ENCODE peak calls at places on chromosomes 16 and 17, in nine cellular contexts. D is lower lobe of right lung, E is astrocyte of the spinal cord, X is tibial nerve, W is tibial artery, Z is IMR-90, R is NB4, M is stomach, O is psoas muscle. C is an unnamed sample.

GRCh38 chr17:79933863-79934652 is 94.8 kb upstream of the CBX4 start:
- DNase-seq in D (peak), E (no peak), X (no peak), W (peak), Z (peak), R (peak), M (peak), O (peak), C (no peak)

GRCh38 chr16:57446530-57447141 is 549 bp downstream of the CIAPIN1 start:
- DNase-seq in D (no peak), E (peak), X (no peak), W (peak), Z (peak), R (peak), M (peak), O (peak), C (peak)

GRCh38 chr17:72946126-72946525 is 146.4 kb downstream of the SLC39A11 start:
- DNase-seq in D (no peak), E (no peak), X (no peak), W (no peak), Z (no peak), R (no peak), M (no peak), O (no peak), C (no peak)

GRCh38 chr16:17972460-17972943 is 364.0 kb downstream of the NPIPA8 start:
- DNase-seq in D (no peak), E (no peak), X (no peak), W (peak), Z (no peak), R (no peak), M (no peak), O (peak), C (peak)

GRCh38 chr16:22322741-22323140 is 25.5 kb downstream of the POLR3E start:
- DNase-seq in D (no peak), E (no peak), X (no peak), W (no peak), Z (no peak), R (no peak), M (no peak), O (no peak), C (no peak)

GRCh38 chr17:20852541-20853370 is 190.1 kb downstream of the USP22 start:
- DNase-seq in D (no peak), E (peak), X (no peak), W (peak), Z (no peak), R (peak), M (no peak), O (peak), C (no peak)

GRCh38 chr16:22787456-22788189 is 26.3 kb upstream of the HS3ST2 start:
- DNase-seq in D (no peak), E (peak), X (no peak), W (no peak), Z (peak), R (peak), M (no peak), O (no peak), C (peak)

GRCh38 chr17:55731586-55732250 is 9.1 kb upstream of the TMEM100 start:
- DNase-seq in D (no peak), E (peak), X (peak), W (peak), Z (peak), R (no peak), M (no peak), O (peak), C (peak)

GRCh38 chr16:48295493-48296281 is 48.3 kb upstream of the ABCC11 start:
- DNase-seq in D (no peak), E (no peak), X (no peak), W (no peak), Z (no peak), R (no peak), M (no peak), O (no peak), C (no peak)

GRCh38 chr16:47150067-47150466 is 6.3 kb upstream of the NETO2 start:
- DNase-seq in D (no peak), E (no peak), X (no peak), W (no peak), Z (no peak), R (no peak), M (no peak), O (no peak), C (no peak)

GRCh38 chr16:12113581-12114375 is 137.2 kb downstream of the SNX29 start:
- DNase-seq in D (no peak), E (no peak), X (no peak), W (no peak), Z (no peak), R (no peak), M (no peak), O (no peak), C (peak)

GRCh38 chr17:3963214-3964201 is 729 bp downstream of the ATP2A3 start:
- DNase-seq in D (peak), E (no peak), X (no peak), W (no peak), Z (no peak), R (peak), M (peak), O (no peak), C (no peak)

GRCh38 chr17:42676424-42677011 is at the start of gene PLEKHH3:
- DNase-seq in D (no peak), E (no peak), X (no peak), W (no peak), Z (no peak), R (peak), M (no peak), O (no peak), C (no peak)

GRCh38 chr16:21116148-21116693 is 34.4 kb downstream of the DNAH3 start:
- DNase-seq in D (no peak), E (peak), X (no peak), W (no peak), Z (no peak), R (peak), M (no peak), O (no peak), C (peak)

GRCh38 chr16:35391328-35391727 is 1931.9 kb downstream of the TP53TG3F start:
- DNase-seq in D (no peak), E (peak), X (no peak), W (no peak), Z (peak), R (peak), M (no peak), O (peak), C (peak)

GRCh38 chr16:11053916-11054460 is 109.6 kb downstream of the CLEC16A start:
- DNase-seq in D (no peak), E (no peak), X (no peak), W (no peak), Z (no peak), R (no peak), M (no peak), O (no peak), C (no peak)

GRCh38 chr16:23945243-23945642 is 109.5 kb downstream of the PRKCB start:
- DNase-seq in D (no peak), E (no peak), X (no peak), W (no peak), Z (no peak), R (no peak), M (no peak), O (no peak), C (no peak)
- H3K4me3 ChIP-seq in D (no peak), E (no peak), X (no peak), W (no peak), Z (no peak), R (no peak), M (no peak), O (no peak), C (no peak)

DNA sequence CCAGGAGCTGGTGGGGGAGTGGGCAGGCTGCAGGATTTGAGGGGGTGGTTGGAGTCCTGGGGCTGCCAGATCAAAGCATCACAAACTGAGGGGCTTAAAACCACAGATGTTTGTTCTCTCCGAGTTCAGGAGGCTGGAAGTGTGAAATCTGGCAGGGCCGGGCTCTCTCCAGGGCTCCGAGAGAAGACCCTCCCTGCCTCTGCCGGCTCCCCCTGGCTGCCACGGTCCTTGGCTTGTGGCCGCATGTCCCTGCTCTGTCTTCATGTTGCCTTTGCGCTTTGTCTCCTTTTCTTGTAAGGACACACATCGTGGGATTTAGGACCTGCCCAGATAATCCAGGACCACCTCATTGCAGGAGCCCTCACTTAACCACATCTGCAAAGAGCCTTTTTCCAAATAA is 139.8 kb upstream of the GSE1 start:
- DNase-seq in D (no peak), E (no peak), X (no peak), W (no peak), Z (no peak), R (no peak), M (no peak), O (no peak), C (no peak)
- TF ChIP-seq CTCF in D (no peak), E (no peak), X (no peak), W (no peak), Z (no peak), R (no peak), M (no peak), O (no peak), C (no peak)

DNA sequence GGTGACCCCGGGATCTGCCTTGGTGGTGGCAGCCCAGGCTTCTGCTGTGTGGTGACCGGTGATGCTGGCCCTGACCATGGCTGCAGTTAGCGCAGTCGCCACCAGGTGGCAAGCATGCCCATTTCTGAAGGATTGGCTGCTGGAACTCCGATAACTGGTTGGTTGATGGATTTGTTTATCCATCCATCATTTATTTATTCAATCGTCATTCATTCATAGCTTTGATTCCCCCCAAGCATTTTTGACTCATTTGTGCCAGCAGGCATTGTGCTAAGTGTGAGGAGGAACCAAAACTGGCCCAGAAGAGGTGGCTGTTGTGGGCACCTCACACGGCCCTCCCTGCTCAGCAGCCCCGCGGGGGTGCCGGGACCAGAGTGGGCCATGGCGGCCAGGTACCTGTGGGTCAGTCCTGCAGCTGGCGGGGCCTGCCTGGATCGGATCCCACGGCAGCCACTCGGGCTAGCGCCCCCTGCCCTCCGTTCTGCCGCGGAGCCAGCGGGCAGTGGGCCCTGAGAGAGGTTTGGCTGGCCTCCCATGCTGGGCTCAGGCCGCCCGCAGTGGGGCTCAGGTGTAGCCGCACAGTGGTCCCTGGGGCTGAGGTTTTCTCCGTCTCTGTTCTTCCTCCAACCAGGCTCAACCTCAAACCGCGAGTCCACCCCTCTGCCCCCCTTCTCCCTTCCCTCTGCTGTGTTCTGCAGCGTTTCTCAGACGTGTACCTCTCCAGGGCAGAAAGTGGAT is 28.8 kb upstream of the ITGA3 start:
- DNase-seq in D (peak), E (peak), X (peak), W (peak), Z (peak), R (peak), M (peak), O (peak), C (peak)
- H3K4me3 ChIP-seq in D (peak), E (peak), X (no peak), W (peak), Z (peak), R (no peak), M (peak), O (peak), C (peak)

GRCh38 chr17:1647802-1648581 is 1.7 kb downstream of the RILP start:
- DNase-seq in D (peak), E (no peak), X (no peak), W (peak), Z (no peak), R (no peak), M (peak), O (peak), C (peak)
- TF ChIP-seq CTCF in D (no peak), E (no peak), X (no peak), W (no peak), Z (no peak), R (no peak), M (no peak), O (no peak), C (peak)

DNA sequence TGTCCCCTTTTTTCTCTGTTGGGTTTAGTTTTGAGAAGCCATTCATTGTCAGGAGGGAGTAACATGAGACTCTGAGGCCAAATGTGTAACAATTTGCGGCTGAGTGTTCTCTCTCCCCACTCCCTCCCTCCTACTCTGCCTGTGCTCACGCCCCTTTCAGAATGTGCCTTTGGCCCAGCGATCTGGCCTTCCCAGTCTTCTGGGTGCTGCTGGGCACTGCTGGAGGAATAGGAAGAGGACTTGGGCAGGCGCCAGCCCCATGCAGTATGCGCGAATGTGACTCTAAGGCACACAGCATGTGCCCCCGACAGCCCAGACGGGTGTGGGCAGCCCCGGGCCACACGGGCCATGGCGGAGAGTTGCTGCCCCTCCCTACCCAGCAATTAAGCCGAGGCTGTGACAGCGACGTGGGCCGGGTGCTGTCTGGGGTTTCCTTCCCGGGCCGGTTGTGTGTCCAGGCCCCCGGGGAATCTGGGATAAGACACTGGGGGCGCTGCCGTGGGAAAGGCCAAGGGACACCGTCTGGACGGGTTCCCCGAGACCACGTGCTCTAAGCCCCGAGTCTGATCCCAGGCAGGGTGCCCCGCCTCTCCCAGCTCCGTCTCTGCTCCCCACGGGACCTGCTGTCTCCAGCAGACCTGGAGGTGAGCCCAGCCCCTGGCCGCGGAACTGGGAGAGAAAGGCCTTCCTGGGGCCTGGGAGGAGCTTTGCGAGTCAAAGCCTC is 92.4 kb downstream of the IRX3 start:
- DNase-seq in D (peak), E (peak), X (peak), W (peak), Z (no peak), R (peak), M (peak), O (peak), C (peak)
- H3K4me3 ChIP-seq in D (peak), E (no peak), X (no peak), W (peak), Z (no peak), R (peak), M (peak), O (peak), C (peak)

DNA sequence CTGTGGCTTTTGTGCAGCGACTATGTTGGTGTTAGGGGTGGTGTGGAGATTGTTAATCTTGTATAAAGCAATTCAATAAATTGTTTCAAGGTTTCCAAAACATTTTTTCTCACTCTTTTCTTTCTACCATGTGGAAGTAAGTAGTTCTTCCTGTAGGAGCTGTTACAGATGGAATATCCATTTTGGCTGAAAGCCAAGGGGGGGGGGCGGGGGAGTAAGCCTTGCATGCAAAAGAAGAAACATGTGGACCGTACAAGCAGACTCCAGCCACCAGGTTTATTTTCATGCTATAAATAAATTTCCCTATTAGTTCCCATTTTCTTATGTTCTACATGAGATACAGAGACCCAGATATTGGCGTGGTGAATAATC is 35.0 kb downstream of the UBN1 start:
- DNase-seq in D (no peak), E (peak), X (no peak), W (no peak), Z (peak), R (no peak), M (no peak), O (no peak), C (peak)
- TF ChIP-seq CTCF in D (no peak), E (no peak), X (no peak), W (no peak), Z (no peak), R (no peak), M (no peak), O (no peak), C (no peak)

GRCh38 chr17:5023588-5024147 is 11.6 kb downstream of the SLC52A1 start:
- DNase-seq in D (no peak), E (no peak), X (no peak), W (no peak), Z (no peak), R (no peak), M (no peak), O (no peak), C (no peak)
- H3K4me3 ChIP-seq in D (no peak), E (no peak), X (no peak), W (no peak), Z (no peak), R (no peak), M (no peak), O (no peak), C (no peak)

GRCh38 chr16:73199214-73199613 is 151.3 kb upstream of the ZFHX3 start:
- DNase-seq in D (no peak), E (no peak), X (no peak), W (no peak), Z (no peak), R (peak), M (no peak), O (no peak), C (no peak)
- TF ChIP-seq CTCF in D (no peak), E (no peak), X (no peak), W (no peak), Z (no peak), R (no peak), M (no peak), O (no peak), C (no peak)